ENCODE peak calls at places on chromosomes 1 and 21, in four cellular contexts. S is tibial artery; I is pancreas; V is CD4-positive, alpha-beta T cell. X is an unnamed sample. For H3K9me3, the result is how much of the 10 kb centered on the place peaks cover.

GRCh38 chr21:29805110-29805509 is 134.7 kb downstream of the GRIK1 start:
- DNase-seq in V (no peak), I (no peak), S (no peak), X (no peak)

GRCh38 chr1:227270554-227270953 is 47.7 kb downstream of the CDC42BPA start:
- DNase-seq in V (no peak), S (no peak), I (no peak), X (no peak)

GRCh38 chr1:199759268-199759724 is 268.2 kb upstream of the NR5A2 start:
- DNase-seq in V (no peak), S (no peak), I (no peak), X (no peak)

GRCh38 chr1:67094191-67094590 is 40.2 kb upstream of the SLC35D1 start:
- DNase-seq in S (no peak), V (no peak), I (no peak), X (no peak)

GRCh38 chr1:21517161-21517589 is 8.0 kb downstream of the ALPL start:
- DNase-seq in I (no peak), V (no peak), S (no peak), X (no peak)

GRCh38 chr1:166040223-166040622 is 126.6 kb downstream of the FAM78B start:
- DNase-seq in I (no peak), S (no peak), V (no peak), X (no peak)

GRCh38 chr1:204206121-204206520 is 7.7 kb downstream of the GOLT1A start:
- DNase-seq in S (no peak), V (no peak), I (no peak), X (no peak)

GRCh38 chr1:113215015-113215414 is 142.0 kb downstream of the LRIG2 start:
- DNase-seq in V (no peak), S (no peak), I (no peak), X (no peak)

GRCh38 chr1:66175581-66175980 is 358.4 kb upstream of the SGIP1 start:
- DNase-seq in V (no peak), I (no peak), S (no peak), X (no peak)

GRCh38 chr1:2632051-2632430 is 775 bp downstream of the MMEL1 start:
- DNase-seq in V (no peak), S (no peak), I (no peak), X (no peak)

DNA sequence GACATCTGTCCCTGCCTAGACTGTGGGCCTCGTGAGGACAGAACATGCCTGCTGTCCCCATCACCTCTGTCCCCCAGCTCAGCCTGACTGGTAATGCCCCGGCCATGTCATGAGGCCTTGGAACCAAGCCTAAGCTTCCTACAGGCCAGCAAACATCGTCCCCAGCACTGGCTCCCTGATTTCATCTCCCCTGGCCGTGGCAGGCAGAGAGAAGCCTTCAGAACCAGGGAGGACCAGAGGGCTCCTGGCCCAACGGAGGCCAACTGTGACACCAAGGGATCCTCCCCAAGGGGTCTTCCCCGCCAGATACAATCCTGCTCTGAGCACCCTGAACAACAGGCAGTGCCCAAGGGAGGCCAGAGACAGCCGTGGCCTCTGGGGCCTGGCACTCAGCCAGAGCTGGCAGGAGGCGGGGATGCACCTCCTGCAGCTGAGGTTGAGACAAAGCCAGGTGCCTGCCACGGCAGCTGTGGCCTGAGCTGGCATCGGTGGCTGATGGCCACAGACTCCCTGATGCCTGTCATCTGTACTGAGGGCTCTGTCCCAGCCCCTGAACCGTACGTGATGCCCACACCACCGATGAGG is 9.9 kb upstream of the NPHP4 start:
- DNase-seq in I (peak), S (peak), V (no peak), X (no peak)
- H3K27ac ChIP-seq in I (no peak), S (no peak), V (no peak), X (no peak)

GRCh38 chr21:44628707-44629391 is 2.0 kb downstream of the KRTAP10-9 start:
- DNase-seq in I (no peak), V (no peak), S (no peak), X (no peak)
- H3K9me3 ChIP-seq in I (under half), V (under half), S (under half), X (under half)

DNA sequence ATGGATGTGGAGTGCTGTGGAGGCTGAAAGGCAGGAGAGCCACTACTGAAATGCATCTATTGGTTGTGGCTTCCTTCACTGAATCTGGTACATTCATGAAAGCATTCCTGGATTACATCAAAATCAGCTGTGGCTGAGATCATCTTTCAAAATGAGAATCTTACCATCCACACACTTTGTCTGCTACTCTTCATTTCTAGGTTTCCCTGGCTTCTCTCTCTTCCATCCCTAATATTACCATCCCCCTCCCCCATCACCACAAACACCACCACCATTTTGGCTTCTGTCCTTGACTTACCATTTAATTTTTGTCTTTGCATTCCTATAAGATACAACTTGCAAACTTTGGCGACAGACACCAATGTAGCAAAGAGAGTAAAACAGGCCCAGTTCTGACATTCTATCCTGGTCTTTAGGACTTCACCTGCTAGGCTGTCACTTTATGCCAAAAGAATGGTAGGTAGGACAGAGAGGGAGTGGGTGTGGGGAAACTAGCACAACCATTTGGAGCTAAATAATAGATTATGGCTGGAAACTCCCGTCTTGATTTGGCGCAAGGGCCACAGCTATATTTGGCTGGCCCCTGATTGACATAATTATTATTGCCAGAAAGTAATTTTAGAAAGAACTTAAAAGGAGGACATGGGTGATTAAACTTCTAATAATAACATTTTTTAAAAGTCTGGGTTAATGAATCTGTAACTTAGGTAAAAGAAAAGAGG is 15.1 kb upstream of the DUSP10 start:
- DNase-seq in S (no peak), V (no peak), I (no peak), X (no peak)
- H3K27ac ChIP-seq in S (no peak), V (no peak), I (no peak), X (no peak)

GRCh38 chr1:168264296-168264695 is 16.4 kb upstream of the TBX19 start:
- DNase-seq in V (no peak), S (no peak), I (no peak), X (no peak)
- H3K9me3 ChIP-seq in V (under half), S (under half), I (under half), X (under half)

DNA sequence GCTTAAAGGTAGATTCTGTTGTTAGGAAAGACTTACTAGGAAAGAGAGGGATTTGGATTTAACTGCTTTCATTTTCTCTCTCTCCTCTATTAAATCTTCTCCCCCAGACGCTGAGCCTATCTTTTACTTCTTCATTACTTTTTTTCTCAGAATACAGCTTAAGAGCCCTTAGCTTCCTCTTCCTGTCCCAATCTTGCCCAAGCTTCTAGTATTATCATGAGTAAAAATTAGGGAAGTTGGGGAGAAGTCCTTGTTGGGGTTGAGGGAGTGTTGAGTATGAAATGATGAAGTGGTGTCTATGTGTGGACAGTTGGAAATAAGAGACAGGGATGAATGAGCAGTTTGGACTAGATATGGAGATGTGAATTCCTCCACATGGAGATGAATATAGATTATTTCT is 35.0 kb downstream of the ACP6 start:
- DNase-seq in S (no peak), V (no peak), I (no peak), X (no peak)
- H3K27ac ChIP-seq in S (no peak), V (no peak), I (no peak), X (no peak)